ENCODE peak calls at places on chromosomes 7 and 10, in five cellular contexts. N is left kidney; O is NCI-H2081; E is fibroblast of the aortic adventitia; K is stimulated activated naive B cell treated with anti-CD40 and anti-IgM and Interleukin-4, amounts not matched to agents 10 μg/mL and 1 μg/mL and 100 μg/mL, for 72 hours. I is an unnamed sample.

GRCh38 chr10:22491931-22492615 is 146.8 kb downstream of the SPAG6 start:
- DNase-seq in O (no peak), E (no peak), K (peak), N (no peak), I (peak)

GRCh38 chr10:74586088-74586585 is 240.3 kb upstream of the KAT6B start:
- DNase-seq in N (peak), E (no peak), K (peak), O (peak), I (peak)

GRCh38 chr7:28018446-28018845 is 162.1 kb downstream of the JAZF1 start:
- DNase-seq in K (no peak), O (no peak), E (no peak), N (peak), I (no peak)

GRCh38 chr7:143041346-143041745 is 10.8 kb upstream of the OR6V1 start:
- DNase-seq in N (no peak), O (no peak), E (no peak), K (no peak), I (no peak)

GRCh38 chr7:158318511-158318913 is 269.1 kb downstream of the PTPRN2 start:
- DNase-seq in O (no peak), E (no peak), K (no peak), N (peak), I (no peak)

GRCh38 chr10:113739031-113739430 is 12.5 kb upstream of the PLEKHS1 start:
- DNase-seq in K (no peak), N (no peak), O (no peak), E (no peak), I (no peak)

GRCh38 chr10:72074413-72075183 is 13.8 kb downstream of the SPOCK2 start:
- DNase-seq in O (no peak), N (no peak), E (no peak), K (no peak), I (no peak)

GRCh38 chr10:13872411-13872810 is 285.6 kb downstream of the PRPF18 start:
- DNase-seq in O (no peak), N (no peak), E (no peak), K (no peak), I (no peak)

GRCh38 chr10:23445591-23445990 is 6.7 kb downstream of the OTUD1 start:
- DNase-seq in N (peak), E (no peak), O (no peak), K (no peak), I (no peak)

GRCh38 chr10:124008187-124008970 is 85.0 kb downstream of the CHST15 start:
- DNase-seq in K (no peak), O (no peak), E (no peak), N (no peak), I (no peak)

GRCh38 chr7:99132922-99133321 is 11.0 kb downstream of the SMURF1 start:
- DNase-seq in K (no peak), E (no peak), O (no peak), N (no peak), I (no peak)

GRCh38 chr7:113159746-113160339 is 41.5 kb upstream of the SMIM30 start:
- DNase-seq in O (peak), E (peak), N (peak), K (no peak), I (no peak)

GRCh38 chr7:82534687-82535086 is 91.1 kb upstream of the CACNA2D1 start:
- DNase-seq in E (peak), O (no peak), N (no peak), K (no peak), I (no peak)

GRCh38 chr7:34160261-34160752 is 255.0 kb downstream of the BMPER start:
- DNase-seq in E (peak), O (no peak), N (no peak), K (no peak), I (no peak)

GRCh38 chr10:59839576-59839975 is 66.8 kb downstream of the CCDC6 start:
- DNase-seq in K (no peak), E (peak), N (no peak), O (no peak), I (no peak)

GRCh38 chr7:145868935-145869334 is 247.7 kb upstream of the CNTNAP2 start:
- DNase-seq in O (no peak), K (no peak), E (no peak), N (no peak), I (no peak)

GRCh38 chr7:25095516-25096345 is 29.3 kb downstream of the CYCS start:
- DNase-seq in N (no peak), E (peak), K (no peak), O (no peak), I (no peak)

GRCh38 chr7:88927-89921 is 103.1 kb upstream of the FAM20C start:
- DNase-seq in N (no peak), E (peak), K (peak), O (no peak), I (no peak)

I was measured in CMK.